ENCODE peak calls at places on chromosome 11, in seven cellular contexts. S, I, Q, Z, A, N and W are unnamed samples.

GRCh38 chr11:35323076-35323868 is 96.1 kb downstream of the SLC1A2 start:
- DNase-seq in Q (no peak), I (peak; percentile 67), Z (no peak), S (no peak), A (no peak), N (no peak), W (no peak)

GRCh38 chr11:33320814-33321330 is 63.7 kb downstream of the HIPK3 start:
- DNase-seq in N (no peak), I (no peak), S (no peak), Q (no peak), A (no peak), Z (peak; percentile 25), W (no peak)

GRCh38 chr11:62001450-62002178 is 34.2 kb upstream of the FTH1 start:
- DNase-seq in Z (peak; percentile 49), A (peak; percentile 56), Q (no peak), I (no peak), S (no peak), N (no peak), W (no peak)

GRCh38 chr11:117228091-117228490 is 3.8 kb downstream of the PCSK7 start:
- DNase-seq in Z (no peak), I (no peak), A (no peak), N (no peak), S (no peak), Q (no peak), W (no peak)

GRCh38 chr11:65440831-65441499 is 18.4 kb downstream of the NEAT1 start:
- DNase-seq in S (no peak), N (peak; percentile 91), A (no peak), Z (no peak), I (peak; percentile 65), Q (no peak), W (no peak)

GRCh38 chr11:125085301-125086081 is 22.4 kb downstream of the SLC37A2 start:
- DNase-seq in Q (no peak), N (no peak), S (peak; percentile 73), A (no peak), I (no peak), Z (no peak), W (no peak)

GRCh38 chr11:46339816-46340215 is 7.4 kb upstream of the DGKZ start:
- DNase-seq in Q (no peak), I (no peak), Z (no peak), N (no peak), S (peak; percentile 71), A (no peak), W (no peak)

GRCh38 chr11:2186669-2187266 is 15.2 kb upstream of the TH start:
- DNase-seq in I (peak; percentile 66), N (peak; percentile 62), A (no peak), Z (no peak), Q (peak; percentile 69), S (peak; percentile 82), W (peak; percentile 28)

GRCh38 chr11:45473491-45473890 is 187.3 kb upstream of the SYT13 start:
- DNase-seq in N (no peak), S (peak; percentile 54), I (no peak), Q (no peak), Z (no peak), A (no peak), W (no peak)

GRCh38 chr11:115452245-115452644 is 52.0 kb downstream of the CADM1 start:
- DNase-seq in Z (no peak), N (no peak), I (no peak), Q (no peak), A (no peak), S (no peak), W (no peak)

GRCh38 chr11:61922539-61922938 is 5.2 kb upstream of the RAB3IL1 start:
- DNase-seq in S (peak; percentile 64), I (peak; percentile 85), N (no peak), A (peak; percentile 84), Q (peak; percentile 33), Z (peak; percentile 73), W (no peak)

GRCh38 chr11:13384837-13385417 is 78.1 kb downstream of the BTBD10 start:
- DNase-seq in Q (peak; percentile 58), Z (no peak), I (peak; percentile 71), A (no peak), S (peak; percentile 79), N (peak; percentile 48), W (no peak)

GRCh38 chr11:79244175-79244804 is 196.5 kb downstream of the TENM4 start:
- DNase-seq in S (no peak), A (no peak), N (no peak), I (peak; percentile 94), Z (no peak), Q (no peak), W (no peak)

GRCh38 chr11:104691129-104691528 is 207.1 kb downstream of the CASP12 start:
- DNase-seq in Q (no peak), S (no peak), I (no peak), A (no peak), N (no peak), Z (no peak), W (no peak)

GRCh38 chr11:86214710-86215109 is 29.8 kb upstream of the EED start:
- DNase-seq in I (peak; percentile 17), A (no peak), Q (no peak), N (no peak), S (no peak), Z (no peak), W (no peak)

GRCh38 chr11:126060651-126061220 is 1.9 kb downstream of the CDON start:
- DNase-seq in N (no peak), Q (no peak), I (no peak), S (no peak), A (no peak), Z (no peak), W (no peak)

GRCh38 chr11:124669193-124669592 is 4.3 kb downstream of the SIAE start:
- DNase-seq in Q (peak; percentile 57), I (peak; percentile 63), N (peak; percentile 59), S (peak; percentile 71), Z (no peak), A (peak; percentile 27), W (no peak)

DNA sequence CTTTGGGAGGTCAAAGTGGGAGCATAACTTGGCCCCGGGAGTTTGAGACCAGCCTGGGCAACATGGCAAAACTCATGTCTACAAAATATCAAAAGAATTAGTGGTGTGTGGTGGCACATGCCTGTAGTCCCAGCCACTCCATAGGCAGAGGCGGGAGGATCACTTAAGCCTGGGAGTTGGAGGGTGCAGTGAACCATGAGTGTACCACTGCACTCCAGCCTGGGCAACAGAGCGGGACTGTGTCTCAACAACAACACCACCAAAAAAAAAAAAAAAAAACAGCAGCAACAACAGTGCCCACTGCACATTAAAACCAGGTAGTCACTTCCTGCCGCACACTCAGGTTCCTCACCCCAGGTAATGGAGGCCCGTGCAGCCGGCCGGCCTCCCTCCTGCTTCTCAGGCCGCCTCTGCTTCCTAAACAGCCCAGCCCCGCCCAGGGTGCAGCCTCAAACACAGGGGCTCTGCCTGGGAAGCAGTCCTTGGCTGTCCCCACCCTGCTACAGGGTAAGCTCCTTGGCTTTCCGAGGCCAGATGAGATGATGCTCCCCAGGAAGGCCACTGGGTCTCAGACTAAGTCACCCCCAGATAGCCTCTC is 318.3 kb downstream of the SHANK2 start:
- DNase-seq in N (no peak), I (no peak), S (no peak), Q (no peak), Z (no peak), A (no peak), W (no peak)
- H3K9me3 ChIP-seq in N (peaks cover 3% of the 10 kb centered on the region), I (no peaks in the 10 kb centered on the region), S (no peaks in the 10 kb centered on the region), Q (peaks cover 7% of the 10 kb centered on the region), Z (no peaks in the 10 kb centered on the region), A (no peaks in the 10 kb centered on the region), W (no peaks in the 10 kb centered on the region)

DNA sequence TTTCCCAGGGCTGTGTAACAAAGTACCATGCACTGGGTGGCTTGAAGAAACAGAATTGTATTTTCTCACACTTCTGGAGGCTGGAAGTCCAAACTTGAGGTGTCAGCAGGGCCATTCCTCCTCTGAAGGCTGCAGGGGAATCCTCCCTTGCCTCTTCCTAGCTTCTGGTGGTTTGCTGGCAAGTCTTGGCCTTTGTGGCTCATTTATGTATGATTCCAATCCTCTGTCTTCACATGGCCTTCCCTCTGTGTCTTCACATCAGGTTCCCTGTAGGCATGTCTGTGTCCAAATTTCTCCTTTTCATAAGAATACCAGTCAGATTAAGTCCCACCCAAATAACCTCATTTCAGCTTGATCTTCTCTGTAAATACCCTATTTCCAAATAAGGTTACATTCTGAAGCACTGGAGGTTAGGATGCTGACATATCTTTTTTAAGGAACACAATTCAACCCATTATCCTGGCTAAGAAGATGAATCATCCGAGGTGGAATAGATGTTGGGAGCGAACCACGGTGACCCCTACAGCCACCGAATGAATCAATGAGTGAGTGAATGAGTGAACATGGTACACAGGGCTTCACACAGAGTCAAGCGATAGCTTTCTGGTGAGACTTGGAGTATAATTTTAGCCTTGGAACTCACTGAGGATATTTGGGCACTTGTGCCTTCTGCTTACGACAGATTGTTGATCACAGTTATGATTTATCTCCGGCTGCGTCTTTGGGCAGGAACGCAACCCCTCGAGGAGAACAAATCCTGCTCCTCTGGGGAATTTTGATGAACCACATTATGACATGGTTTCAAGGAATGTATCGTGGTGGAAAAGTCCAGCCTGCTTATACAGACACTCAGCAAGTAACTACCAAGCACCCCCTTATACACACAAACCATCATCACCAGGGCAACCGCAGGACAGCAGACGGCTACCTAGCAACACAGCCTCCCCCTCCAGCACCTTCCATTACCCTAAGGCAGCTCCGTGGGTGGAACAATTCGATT is 34.3 kb upstream of the MICAL2 start:
- DNase-seq in Q (no peak), A (no peak), S (no peak), I (peak; percentile 100), N (no peak), Z (no peak), W (no peak)
- H3K9me3 ChIP-seq in Q (no peaks in the 10 kb centered on the region), A (no peaks in the 10 kb centered on the region), S (no peaks in the 10 kb centered on the region), I (no peaks in the 10 kb centered on the region), N (no peaks in the 10 kb centered on the region), Z (no peaks in the 10 kb centered on the region), W (no peaks in the 10 kb centered on the region)

GRCh38 chr11:64009710-64010109 is 23.5 kb downstream of the OTUB1 start:
- DNase-seq in Q (no peak), N (no peak), I (no peak), S (no peak), Z (no peak), A (no peak), W (no peak)

GRCh38 chr11:64007629-64008282 is 21.5 kb downstream of the OTUB1 start:
- DNase-seq in S (peak; percentile 88), N (no peak), Q (peak; percentile 73), I (peak; percentile 84), A (peak; percentile 81), Z (peak; percentile 84), W (no peak)

GRCh38 chr11:64010783-64011182 is 24.5 kb downstream of the OTUB1 start:
- DNase-seq in I (no peak), N (no peak), A (no peak), S (no peak), Q (no peak), Z (no peak), W (no peak)

GRCh38 chr11:64008283-64008931 is 22.2 kb downstream of the OTUB1 start:
- DNase-seq in Z (no peak), S (no peak), I (no peak), Q (no peak), N (no peak), A (no peak), W (no peak)

DNA sequence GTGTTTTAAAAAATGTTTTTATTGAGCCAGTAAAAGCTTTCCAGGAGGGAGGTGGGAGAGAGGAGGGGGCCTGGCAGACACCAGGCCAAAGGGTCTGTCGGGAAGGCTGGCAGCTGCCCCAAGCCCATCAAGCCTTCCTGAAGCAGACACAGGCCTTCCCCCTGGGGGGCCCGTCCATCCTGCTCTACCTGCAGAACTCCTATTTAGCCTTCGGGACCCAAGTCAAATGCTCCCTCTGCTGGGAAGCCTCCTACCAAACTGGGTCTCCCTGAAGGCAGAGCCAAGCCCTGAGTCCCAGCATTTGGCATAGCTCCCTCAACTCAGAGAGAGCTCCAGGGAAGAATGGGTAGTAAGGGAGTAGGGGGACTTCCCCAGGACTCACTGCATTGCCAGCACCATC is 23.0 kb downstream of the OTUB1 start:
- DNase-seq in N (no peak), I (no peak), S (peak; percentile 69), Q (no peak), Z (no peak), A (no peak), W (no peak)
- H3K9me3 ChIP-seq in N (peaks cover 8% of the 10 kb centered on the region), I (no peaks in the 10 kb centered on the region), S (no peaks in the 10 kb centered on the region), Q (peaks cover 6% of the 10 kb centered on the region), Z (no peaks in the 10 kb centered on the region), A (no peaks in the 10 kb centered on the region), W (no peaks in the 10 kb centered on the region)

GRCh38 chr11:37532271-37532670 is 934.2 kb upstream of the RAG2 start:
- DNase-seq in S (no peak), N (no peak), I (no peak), Q (no peak), Z (no peak), A (no peak), W (no peak)
- H3K9me3 ChIP-seq in S (peaks cover 35% of the 10 kb centered on the region), N (no peaks in the 10 kb centered on the region), I (no peaks in the 10 kb centered on the region), Q (peaks cover 13% of the 10 kb centered on the region), Z (peaks cover 4% of the 10 kb centered on the region), A (no peaks in the 10 kb centered on the region), W (no peaks in the 10 kb centered on the region)